ENCODE peak calls at places on chromosome 21, in ten cellular contexts. One of them, this sample, is unnamed.

GRCh38 chr21:27454234-27454633 is 487.3 kb upstream of the ADAMTS5 start:
- DNase-seq in A549: no peak
- DNase-seq in mammary epithelial cell: no peak
- DNase-seq in sigmoid colon: no peak
- DNase-seq in thoracic aorta: no peak
- DNase-seq in bronchial epithelial cell: peak
- DNase-seq in hepatocyte: no peak
- DNase-seq in lung: no peak
- DNase-seq in cardiac fibroblast: no peak
- DNase-seq in MM.1S: no peak
- DNase-seq in this sample: no peak

GRCh38 chr21:32044205-32044874 is 171.5 kb downstream of the HUNK start:
- DNase-seq in hepatocyte: no peak
- DNase-seq in lung: no peak
- DNase-seq in mammary epithelial cell: no peak
- DNase-seq in sigmoid colon: no peak
- DNase-seq in cardiac fibroblast: no peak
- DNase-seq in MM.1S: no peak
- DNase-seq in bronchial epithelial cell: no peak
- DNase-seq in A549: no peak
- DNase-seq in thoracic aorta: no peak
- DNase-seq in this sample: no peak

GRCh38 chr21:46113497-46114176 is 15.7 kb downstream of the COL6A2 start:
- DNase-seq in thoracic aorta: peak
- DNase-seq in cardiac fibroblast: no peak
- DNase-seq in A549: no peak
- DNase-seq in hepatocyte: no peak
- DNase-seq in sigmoid colon: peak
- DNase-seq in bronchial epithelial cell: no peak
- DNase-seq in lung: no peak
- DNase-seq in mammary epithelial cell: no peak
- DNase-seq in MM.1S: no peak
- DNase-seq in this sample: no peak

GRCh38 chr21:33543505-33544129 is 779 bp downstream of the SON start:
- DNase-seq in MM.1S: no peak
- DNase-seq in hepatocyte: no peak
- DNase-seq in bronchial epithelial cell: peak
- DNase-seq in lung: peak
- DNase-seq in cardiac fibroblast: no peak
- DNase-seq in A549: no peak
- DNase-seq in thoracic aorta: no peak
- DNase-seq in sigmoid colon: peak
- DNase-seq in mammary epithelial cell: no peak
- DNase-seq in this sample: no peak

GRCh38 chr21:28975401-28975800 is 17.3 kb downstream of the LTN1 start:
- DNase-seq in cardiac fibroblast: peak
- DNase-seq in lung: no peak
- DNase-seq in sigmoid colon: no peak
- DNase-seq in A549: no peak
- DNase-seq in mammary epithelial cell: no peak
- DNase-seq in thoracic aorta: no peak
- DNase-seq in hepatocyte: no peak
- DNase-seq in bronchial epithelial cell: no peak
- DNase-seq in MM.1S: no peak
- DNase-seq in this sample: peak

GRCh38 chr21:34986561-34987533 is 62.3 kb downstream of the RUNX1 start:
- DNase-seq in cardiac fibroblast: peak
- DNase-seq in thoracic aorta: no peak
- DNase-seq in sigmoid colon: peak
- DNase-seq in hepatocyte: peak
- DNase-seq in MM.1S: peak
- DNase-seq in lung: no peak
- DNase-seq in bronchial epithelial cell: no peak
- DNase-seq in A549: no peak
- DNase-seq in mammary epithelial cell: peak
- DNase-seq in this sample: peak

GRCh38 chr21:45872471-45872870 is 109.1 kb upstream of the COL6A1 start:
- DNase-seq in A549: no peak
- DNase-seq in thoracic aorta: no peak
- DNase-seq in bronchial epithelial cell: no peak
- DNase-seq in mammary epithelial cell: no peak
- DNase-seq in hepatocyte: no peak
- DNase-seq in sigmoid colon: peak
- DNase-seq in cardiac fibroblast: no peak
- DNase-seq in lung: no peak
- DNase-seq in MM.1S: no peak
- DNase-seq in this sample: no peak

GRCh38 chr21:24693779-24694178 is 913.5 kb downstream of the MRPL39 start:
- DNase-seq in cardiac fibroblast: no peak
- DNase-seq in thoracic aorta: no peak
- DNase-seq in hepatocyte: no peak
- DNase-seq in MM.1S: no peak
- DNase-seq in A549: no peak
- DNase-seq in lung: no peak
- DNase-seq in sigmoid colon: no peak
- DNase-seq in bronchial epithelial cell: no peak
- DNase-seq in mammary epithelial cell: no peak
- DNase-seq in this sample: no peak

GRCh38 chr21:45640001-45640887 is 3.3 kb upstream of the PCBP3 start:
- DNase-seq in bronchial epithelial cell: no peak
- DNase-seq in mammary epithelial cell: no peak
- DNase-seq in thoracic aorta: no peak
- DNase-seq in sigmoid colon: no peak
- DNase-seq in A549: no peak
- DNase-seq in MM.1S: peak
- DNase-seq in lung: no peak
- DNase-seq in cardiac fibroblast: no peak
- DNase-seq in hepatocyte: no peak
- DNase-seq in this sample: no peak

GRCh38 chr21:42061866-42062542 is 9.1 kb upstream of the UMODL1 start:
- DNase-seq in mammary epithelial cell: no peak
- DNase-seq in thoracic aorta: no peak
- DNase-seq in hepatocyte: no peak
- DNase-seq in A549: no peak
- DNase-seq in MM.1S: peak
- DNase-seq in bronchial epithelial cell: no peak
- DNase-seq in cardiac fibroblast: no peak
- DNase-seq in lung: no peak
- DNase-seq in sigmoid colon: no peak
- DNase-seq in this sample: no peak

GRCh38 chr21:42061195-42061865 is 9.8 kb upstream of the UMODL1 start:
- DNase-seq in cardiac fibroblast: no peak
- DNase-seq in sigmoid colon: peak
- DNase-seq in mammary epithelial cell: no peak
- DNase-seq in lung: peak
- DNase-seq in A549: no peak
- DNase-seq in MM.1S: peak
- DNase-seq in hepatocyte: no peak
- DNase-seq in bronchial epithelial cell: no peak
- DNase-seq in thoracic aorta: no peak
- DNase-seq in this sample: no peak

GRCh38 chr21:42063206-42063577 is 7.9 kb upstream of the UMODL1 start:
- DNase-seq in hepatocyte: no peak
- DNase-seq in thoracic aorta: no peak
- DNase-seq in cardiac fibroblast: no peak
- DNase-seq in lung: peak
- DNase-seq in bronchial epithelial cell: no peak
- DNase-seq in sigmoid colon: no peak
- DNase-seq in mammary epithelial cell: no peak
- DNase-seq in MM.1S: peak
- DNase-seq in A549: no peak
- DNase-seq in this sample: no peak

GRCh38 chr21:42063578-42064521 is 7.3 kb upstream of the UMODL1 start:
- DNase-seq in thoracic aorta: no peak
- DNase-seq in sigmoid colon: no peak
- DNase-seq in MM.1S: peak
- DNase-seq in mammary epithelial cell: peak
- DNase-seq in lung: peak
- DNase-seq in bronchial epithelial cell: peak
- DNase-seq in hepatocyte: no peak
- DNase-seq in cardiac fibroblast: no peak
- DNase-seq in A549: no peak
- DNase-seq in this sample: no peak

GRCh38 chr21:42062543-42063022 is 8.5 kb upstream of the UMODL1 start:
- DNase-seq in lung: no peak
- DNase-seq in hepatocyte: no peak
- DNase-seq in mammary epithelial cell: no peak
- DNase-seq in thoracic aorta: no peak
- DNase-seq in A549: no peak
- DNase-seq in sigmoid colon: no peak
- DNase-seq in bronchial epithelial cell: no peak
- DNase-seq in cardiac fibroblast: no peak
- DNase-seq in MM.1S: peak
- DNase-seq in this sample: no peak
- H3K4me3 ChIP-seq in lung: no peak
- H3K4me3 ChIP-seq in hepatocyte: no peak
- H3K4me3 ChIP-seq in mammary epithelial cell: no peak
- H3K4me3 ChIP-seq in thoracic aorta: peak
- H3K4me3 ChIP-seq in A549: no peak
- H3K4me3 ChIP-seq in sigmoid colon: no peak
- H3K4me3 ChIP-seq in bronchial epithelial cell: no peak
- H3K4me3 ChIP-seq in cardiac fibroblast: no peak
- H3K4me3 ChIP-seq in MM.1S: peak
- H3K4me3 ChIP-seq in this sample: no peak

GRCh38 chr21:41596241-41596925 is 88.4 kb upstream of the TMPRSS2 start:
- DNase-seq in bronchial epithelial cell: no peak
- DNase-seq in cardiac fibroblast: no peak
- DNase-seq in sigmoid colon: no peak
- DNase-seq in thoracic aorta: no peak
- DNase-seq in A549: no peak
- DNase-seq in hepatocyte: no peak
- DNase-seq in MM.1S: no peak
- DNase-seq in mammary epithelial cell: no peak
- DNase-seq in lung: no peak
- DNase-seq in this sample: no peak
- TF ChIP-seq CTCF in bronchial epithelial cell: no peak
- TF ChIP-seq CTCF in cardiac fibroblast: no peak
- TF ChIP-seq CTCF in sigmoid colon: peak
- TF ChIP-seq CTCF in thoracic aorta: no peak
- TF ChIP-seq CTCF in A549: no peak
- TF ChIP-seq CTCF in hepatocyte: no peak
- TF ChIP-seq CTCF in MM.1S: no peak
- TF ChIP-seq CTCF in mammary epithelial cell: no peak
- TF ChIP-seq CTCF in lung: no peak
- TF ChIP-seq CTCF in this sample: no peak

GRCh38 chr21:42468511-42469131 is 27.4 kb downstream of the RSPH1 start:
- DNase-seq in sigmoid colon: no peak
- DNase-seq in lung: no peak
- DNase-seq in hepatocyte: no peak
- DNase-seq in MM.1S: no peak
- DNase-seq in cardiac fibroblast: no peak
- DNase-seq in A549: no peak
- DNase-seq in thoracic aorta: no peak
- DNase-seq in mammary epithelial cell: peak
- DNase-seq in bronchial epithelial cell: no peak
- DNase-seq in this sample: no peak
- H3K4me3 ChIP-seq in sigmoid colon: no peak
- H3K4me3 ChIP-seq in lung: no peak
- H3K4me3 ChIP-seq in hepatocyte: no peak
- H3K4me3 ChIP-seq in MM.1S: no peak
- H3K4me3 ChIP-seq in cardiac fibroblast: no peak
- H3K4me3 ChIP-seq in A549: no peak
- H3K4me3 ChIP-seq in thoracic aorta: no peak
- H3K4me3 ChIP-seq in mammary epithelial cell: no peak
- H3K4me3 ChIP-seq in bronchial epithelial cell: no peak
- H3K4me3 ChIP-seq in this sample: no peak

GRCh38 chr21:42049578-42050430 is 21.3 kb upstream of the UMODL1 start:
- DNase-seq in A549: no peak
- DNase-seq in mammary epithelial cell: no peak
- DNase-seq in cardiac fibroblast: no peak
- DNase-seq in hepatocyte: no peak
- DNase-seq in MM.1S: no peak
- DNase-seq in thoracic aorta: no peak
- DNase-seq in bronchial epithelial cell: no peak
- DNase-seq in lung: no peak
- DNase-seq in sigmoid colon: peak
- DNase-seq in this sample: no peak
- TF ChIP-seq CTCF in A549: no peak
- TF ChIP-seq CTCF in mammary epithelial cell: no peak
- TF ChIP-seq CTCF in cardiac fibroblast: no peak
- TF ChIP-seq CTCF in hepatocyte: no peak
- TF ChIP-seq CTCF in MM.1S: no peak
- TF ChIP-seq CTCF in thoracic aorta: no peak
- TF ChIP-seq CTCF in bronchial epithelial cell: no peak
- TF ChIP-seq CTCF in lung: no peak
- TF ChIP-seq CTCF in sigmoid colon: no peak
- TF ChIP-seq CTCF in this sample: no peak

DNA sequence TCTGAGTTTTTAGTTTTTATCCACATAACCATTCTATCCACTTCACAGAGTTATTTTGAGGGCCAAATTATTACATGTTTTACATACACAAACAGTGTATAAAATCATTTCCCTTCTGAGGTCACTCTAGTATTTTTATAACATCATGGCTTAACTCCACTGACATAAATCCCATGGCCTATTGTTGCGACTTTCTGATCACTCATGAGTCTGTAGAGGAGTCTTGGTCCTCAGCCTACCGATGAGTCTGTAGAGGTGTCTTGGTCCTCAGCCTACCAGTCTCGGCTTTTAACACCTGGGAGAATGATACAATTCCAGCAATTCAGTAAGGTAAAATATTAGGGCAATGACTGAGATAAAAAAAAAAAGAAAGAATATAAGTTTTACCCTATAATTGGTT is 483.7 kb downstream of the USP25 start:
- DNase-seq in A549: no peak
- DNase-seq in bronchial epithelial cell: no peak
- DNase-seq in cardiac fibroblast: no peak
- DNase-seq in hepatocyte: no peak
- DNase-seq in thoracic aorta: no peak
- DNase-seq in sigmoid colon: no peak
- DNase-seq in lung: no peak
- DNase-seq in MM.1S: no peak
- DNase-seq in mammary epithelial cell: no peak
- DNase-seq in this sample: no peak
- H3K4me3 ChIP-seq in A549: no peak
- H3K4me3 ChIP-seq in bronchial epithelial cell: no peak
- H3K4me3 ChIP-seq in cardiac fibroblast: no peak
- H3K4me3 ChIP-seq in hepatocyte: no peak
- H3K4me3 ChIP-seq in thoracic aorta: no peak
- H3K4me3 ChIP-seq in sigmoid colon: no peak
- H3K4me3 ChIP-seq in lung: no peak
- H3K4me3 ChIP-seq in MM.1S: no peak
- H3K4me3 ChIP-seq in mammary epithelial cell: no peak
- H3K4me3 ChIP-seq in this sample: no peak

DNA sequence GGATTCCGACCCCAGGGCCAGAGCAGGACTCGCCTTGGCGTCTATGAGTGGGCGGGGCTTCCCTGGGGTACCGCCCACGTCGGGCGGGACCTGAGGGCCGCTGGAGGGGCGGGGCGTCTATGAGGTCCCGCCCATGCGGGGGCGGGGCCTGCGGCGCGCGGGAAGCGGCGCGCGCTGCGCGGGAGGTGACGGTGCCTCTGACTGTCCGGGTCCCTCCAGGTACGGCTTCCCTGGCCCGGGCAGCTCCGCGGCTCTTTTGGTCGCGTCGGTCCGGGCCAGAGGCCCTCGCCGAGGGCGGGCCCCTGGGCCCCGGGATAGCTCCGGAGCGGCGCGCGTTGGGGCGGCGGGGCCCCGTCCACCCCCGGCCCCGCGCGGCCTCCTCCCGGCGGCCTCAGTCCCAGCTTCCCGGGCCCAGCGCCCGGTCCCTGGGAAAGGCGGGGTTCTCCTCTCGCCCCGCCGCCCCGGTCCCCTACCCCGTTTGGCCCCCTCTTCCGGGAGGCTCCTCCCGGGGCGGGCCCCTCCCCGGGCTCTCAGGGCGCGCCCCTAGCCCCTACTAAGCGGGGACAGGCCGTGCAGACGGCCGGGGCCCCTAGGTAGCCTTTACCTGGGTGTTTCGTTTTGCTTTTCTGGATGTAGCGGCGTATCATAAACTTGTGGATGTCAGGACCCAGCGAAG is at the start of gene CHAF1B:
- DNase-seq in cardiac fibroblast: peak
- DNase-seq in MM.1S: peak
- DNase-seq in thoracic aorta: no peak
- DNase-seq in bronchial epithelial cell: peak
- DNase-seq in lung: peak
- DNase-seq in A549: peak
- DNase-seq in sigmoid colon: peak
- DNase-seq in mammary epithelial cell: peak
- DNase-seq in hepatocyte: peak
- DNase-seq in this sample: no peak
- TF ChIP-seq CTCF in cardiac fibroblast: no peak
- TF ChIP-seq CTCF in MM.1S: no peak
- TF ChIP-seq CTCF in thoracic aorta: no peak
- TF ChIP-seq CTCF in bronchial epithelial cell: no peak
- TF ChIP-seq CTCF in lung: no peak
- TF ChIP-seq CTCF in A549: no peak
- TF ChIP-seq CTCF in sigmoid colon: no peak
- TF ChIP-seq CTCF in mammary epithelial cell: no peak
- TF ChIP-seq CTCF in hepatocyte: no peak
- TF ChIP-seq CTCF in this sample: no peak

This sample was measured in AG09309.